ENCODE peak calls at places on chromosomes 13 and 19, in four cellular contexts. I is brain microvascular endothelial cell, B is A673, M is transverse colon. Q is an unnamed sample.

GRCh38 chr13:37357548-37357947 is 241.0 kb downstream of the POSTN start:
- DNase-seq in I (no peak), B (no peak), M (no peak), Q (no peak)

GRCh38 chr19:10899171-10899653 is 27.9 kb downstream of the CARM1 start:
- DNase-seq in M (peak; percentile 92), B (no peak), I (no peak), Q (peak; percentile 80)

GRCh38 chr13:19767966-19768365 is 14.8 kb downstream of the PSPC1 start:
- DNase-seq in I (no peak), B (no peak), M (no peak), Q (peak; percentile 55)

GRCh38 chr13:102147353-102147752 is 254.5 kb downstream of the FGF14 start:
- DNase-seq in I (no peak), M (no peak), B (no peak), Q (no peak)

GRCh38 chr13:20923272-20923671 is 20.7 kb upstream of the XPO4 start:
- DNase-seq in B (no peak), I (no peak), M (no peak), Q (no peak)

GRCh38 chr19:55173717-55174409 is 6.2 kb downstream of the SYT5 start:
- DNase-seq in M (peak; percentile 61), B (peak; percentile 88), I (peak; percentile 62), Q (peak; percentile 89)

GRCh38 chr13:112903071-112903577 is 65.9 kb upstream of the MCF2L start:
- DNase-seq in I (no peak), M (no peak), B (no peak), Q (no peak)

GRCh38 chr13:50699874-50700663 is 143.4 kb downstream of the DLEU7 start:
- DNase-seq in B (no peak), I (no peak), M (no peak), Q (no peak)

GRCh38 chr13:114119196-114119595 is 13.2 kb downstream of the RASA3 start:
- DNase-seq in B (peak; percentile 89), M (no peak), I (peak; percentile 86), Q (no peak)

GRCh38 chr19:32317045-32317444 is 28.4 kb upstream of the ZNF507 start:
- DNase-seq in I (no peak), B (no peak), M (no peak), Q (no peak)

GRCh38 chr19:12733369-12733896 is 1.1 kb downstream of the TRIR start:
- DNase-seq in I (no peak), M (no peak), B (peak; percentile 73), Q (no peak)

GRCh38 chr13:41354416-41354815 is 43.3 kb downstream of the NAA16 start:
- DNase-seq in I (no peak), B (no peak), M (no peak), Q (peak; percentile 52)

GRCh38 chr13:41356788-41357187 is 45.7 kb downstream of the NAA16 start:
- DNase-seq in B (no peak), M (no peak), I (no peak), Q (no peak)

GRCh38 chr13:41352935-41353801 is 42.1 kb downstream of the NAA16 start:
- DNase-seq in M (no peak), B (peak; percentile 56), I (peak; percentile 81), Q (no peak)
- TF ChIP-seq CTCF in M (peak; percentile 91), B (peak; percentile 83), I (peak; percentile 71), Q (peak; percentile 56)

DNA sequence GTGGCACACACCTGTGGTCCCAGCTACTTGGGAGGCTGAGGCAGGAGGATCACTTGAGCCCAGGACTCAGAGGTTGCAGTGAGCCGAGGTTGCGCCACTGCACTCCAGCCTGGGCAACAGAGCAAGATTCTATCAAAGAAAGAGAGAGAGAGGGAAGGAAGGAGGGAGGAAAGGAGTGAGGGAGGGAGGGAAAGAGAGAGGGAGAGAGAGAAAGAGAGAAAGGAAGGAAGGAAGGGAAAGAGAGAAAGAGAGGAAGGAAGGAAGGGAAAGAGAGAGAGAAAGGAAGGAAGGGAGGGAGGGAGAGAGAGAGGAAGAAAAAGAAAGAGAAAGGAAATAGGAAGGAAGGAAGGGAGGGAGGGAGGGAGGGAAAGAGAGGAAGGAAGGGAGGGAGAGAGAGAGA is 12.4 kb downstream of the NRTN start:
- DNase-seq in B (no peak), M (no peak), I (no peak), Q (no peak)
- H3K27me3 ChIP-seq in B (no peaks in the 10 kb centered on the region), M (no peaks in the 10 kb centered on the region), I (no peaks in the 10 kb centered on the region), Q (no peaks in the 10 kb centered on the region)

GRCh38 chr13:45042539-45042938 is 53.2 kb downstream of the GPALPP1 start:
- DNase-seq in M (no peak), I (no peak), B (no peak), Q (peak; percentile 17)
- H3K27ac ChIP-seq in M (no peak overlapping the region), I (no peak overlapping the region), B (no peak overlapping the region), Q (no peak overlapping the region)

DNA sequence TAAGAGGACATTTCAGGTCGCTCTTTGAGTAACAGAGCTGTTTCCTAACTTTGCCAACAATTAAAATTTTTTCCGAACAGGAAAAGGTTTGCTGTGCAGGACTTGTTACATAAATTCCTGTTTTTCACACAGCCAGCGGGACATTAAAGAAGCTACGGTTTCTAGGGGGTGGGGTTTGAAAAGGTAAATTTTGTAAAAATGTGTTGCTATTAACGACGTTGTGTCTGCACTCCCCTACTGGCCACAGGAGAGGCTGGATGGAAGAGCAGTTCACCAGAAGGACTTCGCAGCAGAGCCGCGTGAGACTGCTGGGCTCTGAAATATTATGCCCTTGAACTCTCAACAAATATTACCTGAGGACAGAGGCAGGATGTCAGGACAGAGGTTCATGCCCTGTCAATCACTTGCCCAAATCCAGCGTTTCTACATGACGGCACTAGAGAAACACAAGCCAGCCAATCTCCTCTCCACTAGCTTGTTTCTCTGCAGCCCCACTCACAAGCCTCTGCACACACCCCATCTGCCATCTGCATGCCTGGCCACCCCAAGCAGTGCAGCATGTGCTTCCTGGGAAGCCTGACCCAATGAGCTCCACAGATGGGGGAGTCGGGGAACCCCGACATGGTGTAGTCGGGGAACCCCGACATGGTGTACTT is 102.0 kb downstream of the FOXO1 start:
- DNase-seq in I (no peak), B (no peak), M (no peak), Q (peak; percentile 24)
- TF ChIP-seq CTCF in I (peak; percentile 57), B (no peak), M (no peak), Q (peak; percentile 23)